ENCODE peak calls at places on chromosomes 11 and 22, in five cellular contexts. Y, P, W, F and T are unnamed samples.

GRCh38 chr22:38775656-38776055 is 18.3 kb downstream of the DNAL4 start:
- DNase-seq in W (no peak), Y (no peak), F (no peak), P (no peak), T (no peak)

GRCh38 chr11:76716268-76716667 is 45.7 kb upstream of the LRRC32 start:
- DNase-seq in F (no peak), Y (no peak), P (no peak), W (no peak), T (no peak)

GRCh38 chr11:128226106-128226716 is 361.1 kb downstream of the ETS1 start:
- DNase-seq in Y (no peak), W (peak; percentile 71), P (no peak), F (no peak), T (no peak)

GRCh38 chr11:76408171-76408965 is 27.2 kb downstream of the GVQW3 start:
- DNase-seq in F (peak; percentile 18), P (no peak), W (no peak), Y (no peak), T (no peak)

GRCh38 chr11:79045018-79045787 is 395.6 kb downstream of the TENM4 start:
- DNase-seq in Y (no peak), F (no peak), W (no peak), P (no peak), T (no peak)

GRCh38 chr11:75453916-75454655 is 21.1 kb upstream of the KLHL35 start:
- DNase-seq in W (no peak), P (no peak), F (no peak), Y (no peak), T (no peak)

GRCh38 chr22:26669060-26669481 is 11.7 kb downstream of the MIAT start:
- DNase-seq in Y (no peak), F (peak; percentile 68), P (no peak), W (peak; percentile 25), T (no peak)

GRCh38 chr11:105732611-105733010 is 122.7 kb downstream of the GRIA4 start:
- DNase-seq in W (no peak), P (no peak), Y (no peak), F (no peak), T (no peak)

GRCh38 chr11:129364143-129364654 is 11.4 kb upstream of the BARX2 start:
- DNase-seq in P (peak; percentile 51), Y (peak; percentile 63), W (peak; percentile 86), F (peak; percentile 85), T (peak; percentile 87)

GRCh38 chr11:102883132-102883531 is 8.3 kb upstream of the MMP12 start:
- DNase-seq in Y (no peak), P (no peak), F (no peak), W (no peak), T (no peak)

GRCh38 chr22:49036513-49036912 is 791.2 kb downstream of the BRD1 start:
- DNase-seq in Y (no peak), P (no peak), F (no peak), W (no peak), T (no peak)

GRCh38 chr11:95764267-95764898 is 25.2 kb downstream of the FAM76B start:
- DNase-seq in Y (no peak), W (no peak), F (peak; percentile 37), P (no peak), T (no peak)

GRCh38 chr22:24414984-24415945 is 12.1 kb upstream of the ADORA2A start:
- DNase-seq in F (no peak), W (no peak), P (no peak), Y (no peak), T (no peak)

GRCh38 chr11:100188137-100188783 is 498.8 kb upstream of the ARHGAP42 start:
- DNase-seq in W (no peak), Y (no peak), P (no peak), F (no peak), T (no peak)

GRCh38 chr22:48920776-48921241 is 906.9 kb downstream of the BRD1 start:
- DNase-seq in P (peak; percentile 37), Y (peak; percentile 28), W (no peak), F (no peak), T (no peak)

GRCh38 chr11:7671807-7672206 is 1.5 kb downstream of the CYB5R2 start:
- DNase-seq in Y (no peak), P (no peak), W (peak; percentile 60), F (no peak), T (no peak)

GRCh38 chr11:69874178-69874983 is 55.2 kb upstream of the FGF3 start:
- DNase-seq in F (no peak), Y (no peak), W (no peak), P (no peak), T (no peak)

GRCh38 chr11:121024989-121025388 is 1.1 kb downstream of the TBCEL start:
- DNase-seq in F (peak; percentile 18), W (no peak), Y (no peak), P (no peak), T (no peak)